ENCODE peak calls at places on chromosomes 5 and 9, in seven cellular contexts. H is OCI-LY7, A is neural progenitor cell, N is PC-3, L is MM.1S, J is GM23248, T is HCT116. D is an unnamed sample.

GRCh38 chr9:2093920-2094597 is 78.9 kb downstream of the SMARCA2 start:
- DNase-seq in N (no peak), T (no peak), H (no peak), L (no peak), A (no peak), J (peak; percentile 73), D (no peak)

GRCh38 chr5:37738057-37738691 is 101.7 kb downstream of the GDNF start:
- DNase-seq in J (peak; percentile 95), T (peak; percentile 59), N (peak; percentile 90), L (peak; percentile 93), H (no peak), A (no peak), D (peak; percentile 57)

GRCh38 chr9:19480345-19480744 is 71.5 kb downstream of the ACER2 start:
- DNase-seq in A (no peak), H (no peak), J (no peak), L (no peak), N (no peak), T (no peak), D (no peak)

GRCh38 chr9:22742401-22742800 is 295.8 kb downstream of the DMRTA1 start:
- DNase-seq in L (no peak), J (no peak), A (no peak), H (no peak), N (peak; percentile 28), T (no peak), D (no peak)

GRCh38 chr5:88833371-88834107 is 49.4 kb downstream of the MEF2C start:
- DNase-seq in T (no peak), H (peak; percentile 29), N (no peak), L (peak; percentile 52), J (peak; percentile 89), A (no peak), D (peak; percentile 19)

GRCh38 chr5:149544199-149544472 is 7.1 kb downstream of the CSNK1A1 start:
- DNase-seq in J (no peak), N (no peak), H (no peak), T (no peak), A (no peak), L (no peak), D (no peak)

GRCh38 chr5:143094087-143094511 is 309.4 kb downstream of the NR3C1 start:
- DNase-seq in J (no peak), A (peak; percentile 92), L (no peak), T (no peak), N (no peak), H (no peak), D (peak; percentile 29)

GRCh38 chr5:68070641-68071191 is 144.8 kb upstream of the PIK3R1 start:
- DNase-seq in H (no peak), A (no peak), N (no peak), J (peak; percentile 61), L (no peak), T (no peak), D (no peak)

GRCh38 chr5:172274951-172275753 is 8.4 kb downstream of the UBTD2 start:
- DNase-seq in A (no peak), J (peak; percentile 12), H (no peak), T (no peak), N (no peak), L (no peak), D (no peak)

GRCh38 chr5:113678202-113678601 is 164.7 kb downstream of the YTHDC2 start:
- DNase-seq in J (no peak), A (no peak), L (no peak), T (no peak), H (no peak), N (no peak), D (no peak)

GRCh38 chr5:140340605-140341004 is 5.8 kb downstream of the HBEGF start:
- DNase-seq in J (no peak), T (no peak), H (no peak), N (peak; percentile 29), A (no peak), L (no peak), D (no peak)
- H3K27ac ChIP-seq in J (no peak overlapping the region), T (no peak overlapping the region), H (no peak overlapping the region), N (no peak overlapping the region), A (no peak overlapping the region), L (peak overlapping the region; percentile 70), D (no peak overlapping the region)

DNA sequence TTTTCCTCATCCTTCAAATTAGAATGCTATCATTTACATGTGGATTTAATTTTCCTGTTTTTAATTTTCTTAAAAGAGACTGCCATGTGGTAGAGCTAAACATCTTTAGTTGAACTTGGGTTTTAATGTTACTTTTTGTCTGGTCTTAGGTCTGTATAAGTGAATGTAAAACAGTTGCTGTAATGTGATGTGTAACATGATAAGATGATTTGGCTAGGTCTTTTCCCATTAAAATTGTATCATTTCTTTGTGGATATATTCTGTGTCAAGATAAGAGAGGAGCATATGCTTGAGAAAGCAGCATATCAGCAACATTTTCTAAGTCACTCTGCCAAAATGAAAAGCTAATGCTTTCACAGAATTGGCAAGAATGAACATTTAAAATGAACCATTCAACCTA is 18.5 kb downstream of the TMEM167A start:
- DNase-seq in T (no peak), H (no peak), J (no peak), A (no peak), N (no peak), L (no peak), D (no peak)
- H3K36me3 ChIP-seq in T (peaks cover 29% of the 10 kb centered on the region), H (peaks cover 85% of the 10 kb centered on the region), J (peaks cover 49% of the 10 kb centered on the region), A (peaks cover 12% of the 10 kb centered on the region), N (peaks cover 47% of the 10 kb centered on the region), L (peaks cover 8% of the 10 kb centered on the region), D (no peaks in the 10 kb centered on the region)

GRCh38 chr5:129652353-129653138 is 95.3 kb upstream of the MINAR2 start:
- DNase-seq in J (no peak), T (no peak), N (peak; percentile 3), L (no peak), A (no peak), H (no peak), D (no peak)
- TF ChIP-seq EZH2phosphoT487 in J (no peak), T (no peak), N (no peak), L (no peak), A (no peak), H (no peak), D (no peak)

DNA sequence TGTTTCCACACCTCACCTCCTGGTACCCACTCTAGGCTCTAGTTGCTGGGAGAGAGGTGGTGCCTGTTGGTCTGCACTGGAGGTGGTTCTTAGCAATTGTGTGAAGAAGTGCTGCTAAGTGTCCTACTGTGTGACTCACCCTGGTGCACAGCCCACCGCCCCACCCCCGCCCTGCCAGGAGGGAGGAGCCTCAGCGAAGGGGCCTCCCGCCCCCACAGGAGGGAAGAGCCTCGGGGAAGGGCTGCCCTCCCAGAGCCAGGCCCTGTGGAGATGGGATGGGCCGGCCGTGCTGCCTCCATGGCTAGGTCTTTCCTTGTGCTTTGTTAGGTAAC is 105.3 kb downstream of the EHMT1 start:
- DNase-seq in L (no peak), T (no peak), A (peak; percentile 59), J (peak; percentile 30), N (no peak), H (no peak), D (peak; percentile 63)
- H3K27ac ChIP-seq in L (no peak overlapping the region), T (no peak overlapping the region), A (peak overlapping the region; percentile 69), J (no peak overlapping the region), N (no peak overlapping the region), H (no peak overlapping the region), D (peak overlapping the region; percentile 76)

GRCh38 chr9:110672873-110673508 is 4.4 kb downstream of the MUSK start:
- DNase-seq in N (peak; percentile 13), T (no peak), L (no peak), H (no peak), J (no peak), A (no peak), D (no peak)

GRCh38 chr9:110668528-110669167 is at the start of gene MUSK:
- DNase-seq in T (no peak), N (no peak), A (no peak), J (no peak), H (no peak), L (no peak), D (no peak)

GRCh38 chr9:110669439-110669838 is 848 bp downstream of the MUSK start:
- DNase-seq in J (no peak), A (no peak), N (peak; percentile 7), H (no peak), L (peak; percentile 62), T (no peak), D (no peak)

DNA sequence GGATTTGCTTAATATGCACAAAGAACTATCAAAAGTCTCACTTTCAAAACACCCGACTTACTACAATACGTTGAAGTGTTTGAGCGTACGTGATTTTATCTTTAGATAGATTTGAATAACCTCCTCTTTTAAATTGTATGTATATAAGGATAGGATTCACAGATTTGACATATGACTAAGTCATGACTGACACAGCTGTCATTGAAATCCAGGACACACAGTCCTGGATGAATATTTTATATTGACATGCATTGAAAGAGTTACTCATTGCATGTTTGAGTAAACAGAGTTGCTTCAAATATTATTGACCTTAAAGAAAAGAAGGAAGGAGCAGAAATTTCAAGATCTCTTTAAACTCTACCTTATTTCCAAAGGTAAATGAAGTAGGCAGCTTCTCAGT is 3.3 kb downstream of the MUSK start:
- DNase-seq in N (peak; percentile 83), A (no peak), T (no peak), L (no peak), J (no peak), H (no peak), D (no peak)
- H3K36me3 ChIP-seq in N (no peaks in the 10 kb centered on the region), A (no peaks in the 10 kb centered on the region), T (no peaks in the 10 kb centered on the region), L (no peaks in the 10 kb centered on the region), J (no peaks in the 10 kb centered on the region), H (no peaks in the 10 kb centered on the region), D (no peaks in the 10 kb centered on the region)

GRCh38 chr5:179345429-179346321 is at the start of gene ADAMTS2:
- DNase-seq in N (no peak), H (no peak), J (peak; percentile 86), T (no peak), L (no peak), A (peak; percentile 88), D (peak; percentile 77)
- TF ChIP-seq EZH2phosphoT487 in N (no peak), H (no peak), J (no peak), T (no peak), L (no peak), A (no peak), D (no peak)

DNA sequence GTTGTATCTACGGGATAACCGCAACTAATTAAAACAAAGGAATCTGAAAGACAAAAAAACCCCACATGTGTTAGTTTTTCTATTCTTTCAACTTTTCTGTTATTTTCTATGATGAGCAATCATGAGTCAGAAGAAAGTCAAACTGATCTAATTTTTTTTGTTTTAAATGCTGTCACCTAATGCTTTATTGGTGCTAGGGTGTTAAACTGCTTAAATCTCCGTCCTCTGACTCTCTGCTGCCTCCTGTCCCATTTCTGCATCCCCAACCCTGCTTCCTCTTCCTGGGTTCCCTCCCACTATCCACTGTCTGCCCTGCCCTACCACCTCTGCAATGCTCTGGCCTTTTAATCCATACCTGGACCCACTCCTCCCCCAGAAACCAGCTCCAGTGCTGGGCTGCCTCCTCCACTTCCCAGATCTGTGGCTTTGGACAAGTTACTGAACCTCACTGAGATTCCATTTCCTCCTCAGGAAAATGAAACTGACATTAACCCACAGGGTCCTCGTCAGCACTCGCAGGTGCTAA is 15.7 kb downstream of the PTPN3 start:
- DNase-seq in H (no peak), A (no peak), J (peak; percentile 35), N (no peak), T (no peak), L (no peak), D (no peak)
- H3K27ac ChIP-seq in H (no peak overlapping the region), A (no peak overlapping the region), J (no peak overlapping the region), N (no peak overlapping the region), T (no peak overlapping the region), L (no peak overlapping the region), D (no peak overlapping the region)

DNA sequence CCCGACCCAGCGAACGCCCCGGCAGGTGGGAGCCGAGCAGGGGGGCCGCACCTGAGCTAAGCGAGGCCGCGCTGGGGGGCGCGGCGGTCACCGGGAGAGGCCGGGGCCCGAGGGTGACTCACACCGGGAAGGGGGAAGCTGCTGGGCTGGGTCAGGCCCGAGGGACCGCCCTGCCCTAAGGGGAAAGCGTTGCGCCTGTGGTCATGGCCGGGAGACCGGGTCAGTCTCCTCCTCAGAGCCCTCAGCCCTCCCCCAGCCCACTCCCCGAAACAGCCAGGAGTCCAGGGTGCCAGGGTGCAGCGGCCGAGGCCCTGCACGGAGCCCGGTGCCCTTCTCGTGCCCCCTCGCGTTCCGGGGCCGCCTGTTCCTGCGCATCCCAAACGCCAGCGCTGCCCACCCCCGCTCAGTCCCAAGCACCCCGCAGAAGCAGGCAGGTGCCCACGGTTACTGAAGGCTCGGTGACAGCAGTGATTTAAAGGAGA is 658 bp downstream of the NOXA1 start:
- DNase-seq in A (no peak), J (no peak), L (no peak), N (peak; percentile 51), H (no peak), T (no peak), D (peak; percentile 80)
- H3K36me3 ChIP-seq in A (no peaks in the 10 kb centered on the region), J (no peaks in the 10 kb centered on the region), L (no peaks in the 10 kb centered on the region), N (no peaks in the 10 kb centered on the region), H (no peaks in the 10 kb centered on the region), T (no peaks in the 10 kb centered on the region), D (no peaks in the 10 kb centered on the region)

D was measured in hepatocyte.